ENCODE peak calls at places on chromosomes 1 and 21, in five cellular contexts. One of them, this sample, is unnamed.

GRCh38 chr1:228794173-228794572 is 58.9 kb downstream of the RHOU start:
- DNase-seq in fibroblast of mammary gland: peak
- DNase-seq in Peyer's patch: no peak
- DNase-seq in OCI-LY7: no peak
- DNase-seq in neural progenitor cell: no peak
- DNase-seq in this sample: no peak

GRCh38 chr1:20386682-20387081 is 96.0 kb downstream of the VWA5B1 start:
- DNase-seq in fibroblast of mammary gland: no peak
- DNase-seq in Peyer's patch: no peak
- DNase-seq in OCI-LY7: peak
- DNase-seq in neural progenitor cell: peak
- DNase-seq in this sample: no peak

GRCh38 chr1:37323486-37324377 is 150.6 kb upstream of the ZC3H12A start:
- DNase-seq in fibroblast of mammary gland: peak
- DNase-seq in Peyer's patch: peak
- DNase-seq in OCI-LY7: peak
- DNase-seq in neural progenitor cell: peak
- DNase-seq in this sample: no peak

GRCh38 chr1:208090776-208091291 is 153.3 kb downstream of the PLXNA2 start:
- DNase-seq in fibroblast of mammary gland: no peak
- DNase-seq in Peyer's patch: no peak
- DNase-seq in OCI-LY7: no peak
- DNase-seq in neural progenitor cell: no peak
- DNase-seq in this sample: no peak

GRCh38 chr1:91173379-91173890 is 151.6 kb upstream of the ZNF644 start:
- DNase-seq in fibroblast of mammary gland: peak
- DNase-seq in Peyer's patch: no peak
- DNase-seq in OCI-LY7: no peak
- DNase-seq in neural progenitor cell: no peak
- DNase-seq in this sample: no peak

GRCh38 chr1:41501581-41501980 is 17.1 kb upstream of the EDN2 start:
- DNase-seq in fibroblast of mammary gland: no peak
- DNase-seq in Peyer's patch: peak
- DNase-seq in OCI-LY7: no peak
- DNase-seq in neural progenitor cell: no peak
- DNase-seq in this sample: no peak

GRCh38 chr1:22969224-22969829 is 3.3 kb downstream of the LACTBL1 start:
- DNase-seq in fibroblast of mammary gland: peak
- DNase-seq in Peyer's patch: peak
- DNase-seq in OCI-LY7: no peak
- DNase-seq in neural progenitor cell: no peak
- DNase-seq in this sample: no peak

GRCh38 chr1:65075123-65075976 is 72.7 kb upstream of the AK4 start:
- DNase-seq in fibroblast of mammary gland: peak
- DNase-seq in Peyer's patch: peak
- DNase-seq in OCI-LY7: peak
- DNase-seq in neural progenitor cell: peak
- DNase-seq in this sample: no peak

GRCh38 chr1:197130677-197131304 is 15.7 kb downstream of the ASPM start:
- DNase-seq in fibroblast of mammary gland: no peak
- DNase-seq in Peyer's patch: no peak
- DNase-seq in OCI-LY7: no peak
- DNase-seq in neural progenitor cell: no peak
- DNase-seq in this sample: no peak

GRCh38 chr1:167059045-167059728 is 31.0 kb downstream of the GPA33 start:
- DNase-seq in fibroblast of mammary gland: peak
- DNase-seq in Peyer's patch: peak
- DNase-seq in OCI-LY7: peak
- DNase-seq in neural progenitor cell: peak
- DNase-seq in this sample: peak

GRCh38 chr1:203270448-203270847 is 34.9 kb upstream of the BTG2 start:
- DNase-seq in fibroblast of mammary gland: no peak
- DNase-seq in Peyer's patch: no peak
- DNase-seq in OCI-LY7: no peak
- DNase-seq in neural progenitor cell: no peak
- DNase-seq in this sample: no peak

GRCh38 chr1:221912230-221912629 is 170.3 kb upstream of the DUSP10 start:
- DNase-seq in fibroblast of mammary gland: peak
- DNase-seq in Peyer's patch: no peak
- DNase-seq in OCI-LY7: no peak
- DNase-seq in neural progenitor cell: no peak
- DNase-seq in this sample: no peak

GRCh38 chr1:205748398-205749093 is 1.4 kb downstream of the NUCKS1 start:
- DNase-seq in fibroblast of mammary gland: peak
- DNase-seq in Peyer's patch: no peak
- DNase-seq in OCI-LY7: peak
- DNase-seq in neural progenitor cell: peak
- DNase-seq in this sample: no peak

GRCh38 chr1:26677306-26678115 is 18.3 kb upstream of the ARID1A start:
- DNase-seq in fibroblast of mammary gland: peak
- DNase-seq in Peyer's patch: peak
- DNase-seq in OCI-LY7: peak
- DNase-seq in neural progenitor cell: peak
- DNase-seq in this sample: peak

GRCh38 chr21:17781524-17781923 is 37.6 kb downstream of the C21orf91 start:
- DNase-seq in fibroblast of mammary gland: no peak
- DNase-seq in Peyer's patch: no peak
- DNase-seq in OCI-LY7: no peak
- DNase-seq in neural progenitor cell: no peak
- DNase-seq in this sample: no peak

GRCh38 chr1:112748396-112748795 is 33.3 kb upstream of the PPM1J start:
- DNase-seq in fibroblast of mammary gland: no peak
- DNase-seq in Peyer's patch: no peak
- DNase-seq in OCI-LY7: no peak
- DNase-seq in neural progenitor cell: no peak
- DNase-seq in this sample: no peak

GRCh38 chr1:112743174-112744018 is 28.3 kb upstream of the PPM1J start:
- DNase-seq in fibroblast of mammary gland: peak
- DNase-seq in Peyer's patch: no peak
- DNase-seq in OCI-LY7: no peak
- DNase-seq in neural progenitor cell: peak
- DNase-seq in this sample: no peak

DNA sequence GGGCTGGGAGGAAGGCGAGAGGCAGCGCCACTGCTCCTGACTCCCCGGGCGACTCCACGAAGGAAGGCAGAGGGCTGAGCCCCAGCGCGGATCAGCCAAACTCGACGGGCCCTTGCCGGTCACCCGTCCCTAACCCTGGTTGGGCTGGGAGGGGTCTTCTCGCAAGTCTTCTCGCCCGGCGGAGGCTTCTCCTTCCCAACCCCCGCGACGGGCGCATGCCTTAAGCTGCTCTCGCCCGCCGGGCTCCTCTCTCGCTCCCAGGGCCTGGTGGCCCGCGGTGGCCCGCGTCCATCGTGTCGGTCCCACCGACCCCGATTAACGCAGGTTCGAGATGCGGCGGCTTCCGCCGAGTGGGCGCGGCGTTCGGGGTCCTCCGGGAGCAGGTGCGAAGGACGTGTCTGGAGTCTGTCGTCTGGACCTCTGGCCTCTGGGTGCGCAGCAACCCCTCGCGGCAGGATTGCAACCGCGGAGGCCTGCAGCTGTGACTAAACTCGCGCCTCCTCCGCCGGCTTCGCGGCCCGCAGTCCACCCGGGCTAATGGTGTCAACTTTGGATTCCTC is 29.0 kb upstream of the PPM1J start:
- DNase-seq in fibroblast of mammary gland: peak
- DNase-seq in Peyer's patch: peak
- DNase-seq in OCI-LY7: no peak
- DNase-seq in neural progenitor cell: peak
- DNase-seq in this sample: no peak
- H3K4me3 ChIP-seq in fibroblast of mammary gland: peak
- H3K4me3 ChIP-seq in Peyer's patch: peak
- H3K4me3 ChIP-seq in OCI-LY7: no peak
- H3K4me3 ChIP-seq in neural progenitor cell: peak
- H3K4me3 ChIP-seq in this sample: peak

DNA sequence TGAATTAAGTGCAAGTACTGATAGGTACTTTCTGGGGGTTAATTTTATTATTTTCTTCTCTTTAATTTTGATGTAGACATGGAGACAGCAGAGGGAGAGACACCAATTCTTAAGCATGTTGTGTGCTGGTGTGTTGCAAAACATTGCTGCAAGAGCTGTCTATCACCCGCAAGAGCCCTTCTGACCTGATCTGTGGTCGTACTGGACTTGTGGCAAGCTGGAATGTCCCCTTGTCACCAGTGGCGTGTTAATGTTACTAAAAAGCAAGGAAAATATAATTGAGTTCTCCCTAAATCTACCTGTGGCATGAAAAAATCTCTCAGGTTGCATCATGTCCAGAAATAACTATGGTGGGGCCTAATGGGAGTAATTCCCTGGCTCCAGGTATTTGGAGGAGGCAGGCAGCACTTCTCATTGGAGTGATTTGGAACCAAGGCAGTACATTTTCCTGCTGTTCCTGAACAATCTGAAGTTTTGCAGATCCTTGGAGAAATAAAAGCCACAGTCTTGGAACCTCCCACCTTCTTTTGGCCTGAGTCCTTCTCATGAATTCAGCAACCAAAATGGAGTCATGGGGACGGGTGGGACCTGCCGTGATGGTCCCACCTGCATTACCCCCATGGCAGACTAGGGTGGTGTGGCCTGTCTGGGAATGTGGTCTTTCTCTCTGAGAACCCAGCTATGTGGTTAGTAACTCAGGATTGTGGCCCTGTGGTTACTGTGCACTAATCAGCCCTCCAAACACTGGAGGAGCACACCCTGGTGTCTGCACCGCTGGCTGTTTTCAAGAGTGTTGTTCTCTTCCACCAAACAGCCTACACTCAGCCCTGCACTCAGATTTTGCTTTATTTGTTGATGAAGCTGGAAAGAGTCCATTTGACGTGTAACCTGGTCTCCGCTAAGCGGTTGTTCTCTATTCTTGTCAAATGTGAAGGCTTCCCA is 57.4 kb downstream of the GALNT2 start:
- DNase-seq in fibroblast of mammary gland: peak
- DNase-seq in Peyer's patch: no peak
- DNase-seq in OCI-LY7: no peak
- DNase-seq in neural progenitor cell: no peak
- DNase-seq in this sample: no peak
- H3K4me3 ChIP-seq in fibroblast of mammary gland: no peak
- H3K4me3 ChIP-seq in Peyer's patch: no peak
- H3K4me3 ChIP-seq in OCI-LY7: peak
- H3K4me3 ChIP-seq in neural progenitor cell: no peak
- H3K4me3 ChIP-seq in this sample: no peak

GRCh38 chr21:39385299-39386145 is 36.6 kb upstream of the HMGN1 start:
- DNase-seq in fibroblast of mammary gland: peak
- DNase-seq in Peyer's patch: peak
- DNase-seq in OCI-LY7: no peak
- DNase-seq in neural progenitor cell: no peak
- DNase-seq in this sample: peak
- H3K4me3 ChIP-seq in fibroblast of mammary gland: peak
- H3K4me3 ChIP-seq in Peyer's patch: peak
- H3K4me3 ChIP-seq in OCI-LY7: no peak
- H3K4me3 ChIP-seq in neural progenitor cell: no peak
- H3K4me3 ChIP-seq in this sample: peak

GRCh38 chr1:3651939-3652537 is at the start of gene TP73:
- DNase-seq in fibroblast of mammary gland: no peak
- DNase-seq in Peyer's patch: no peak
- DNase-seq in OCI-LY7: no peak
- DNase-seq in neural progenitor cell: peak
- DNase-seq in this sample: no peak
- H3K4me3 ChIP-seq in fibroblast of mammary gland: no peak
- H3K4me3 ChIP-seq in Peyer's patch: peak
- H3K4me3 ChIP-seq in OCI-LY7: no peak
- H3K4me3 ChIP-seq in neural progenitor cell: peak
- H3K4me3 ChIP-seq in this sample: peak

DNA sequence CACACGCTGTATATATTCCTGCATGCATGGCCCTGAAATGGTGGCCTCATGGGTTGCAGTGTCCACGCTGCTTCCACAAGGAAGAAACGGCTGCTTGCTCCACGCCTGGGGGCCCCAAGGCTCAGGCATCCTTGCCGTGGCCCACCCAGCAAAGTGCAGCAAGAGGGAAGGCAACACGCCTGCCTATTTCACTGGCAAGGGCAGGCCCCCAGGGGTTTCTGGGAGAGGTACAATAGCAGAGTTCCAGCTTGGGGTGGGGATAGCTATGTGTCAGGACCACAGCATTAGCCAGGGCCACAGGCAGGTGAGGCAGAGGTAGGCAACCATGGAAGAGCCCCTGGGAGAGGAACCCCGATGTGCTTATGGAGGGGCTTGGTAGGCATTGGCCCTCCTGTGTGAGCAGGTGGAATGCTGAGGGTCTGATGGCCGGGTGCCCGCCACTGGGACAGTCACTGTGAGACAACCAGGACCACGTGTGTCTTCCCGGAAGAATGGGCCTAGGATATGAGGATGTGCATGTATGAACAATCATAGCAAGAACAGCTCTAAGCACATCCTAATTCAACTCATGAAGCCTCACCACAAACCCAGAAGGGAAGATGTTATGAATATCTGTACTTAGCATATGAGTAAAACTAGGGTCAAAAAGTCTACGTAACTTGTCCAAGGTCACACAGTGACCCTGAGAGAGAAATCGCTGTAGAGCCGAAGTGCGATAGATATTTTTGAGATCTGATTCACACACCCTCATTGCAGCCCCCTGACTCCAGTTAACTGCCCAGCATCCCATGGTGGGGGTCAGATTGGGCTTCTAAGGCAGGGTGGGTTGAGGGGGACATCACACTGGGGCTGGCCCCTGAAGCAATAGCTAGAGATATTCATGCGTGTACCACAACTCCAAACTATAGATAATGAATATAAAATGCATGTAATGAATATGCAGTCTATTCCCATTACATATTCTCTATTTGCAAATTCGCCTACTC is 11.8 kb downstream of the TFF2 start:
- DNase-seq in fibroblast of mammary gland: no peak
- DNase-seq in Peyer's patch: no peak
- DNase-seq in OCI-LY7: no peak
- DNase-seq in neural progenitor cell: no peak
- DNase-seq in this sample: no peak
- H3K4me3 ChIP-seq in fibroblast of mammary gland: no peak
- H3K4me3 ChIP-seq in Peyer's patch: no peak
- H3K4me3 ChIP-seq in OCI-LY7: no peak
- H3K4me3 ChIP-seq in neural progenitor cell: no peak
- H3K4me3 ChIP-seq in this sample: no peak